ENCODE peak calls at places on chromosomes 16 and 17, in seven cellular contexts. Q is psoas muscle, G is right lobe of liver, J is AG04450, W is coronary artery, D is dorsolateral prefrontal cortex, T is DND-41. N is an unnamed sample.

GRCh38 chr17:50059759-50060273 is 3.9 kb downstream of the ITGA3 start:
- DNase-seq in Q (no peak), G (no peak), J (no peak), W (peak), D (no peak), T (no peak), N (no peak)

GRCh38 chr16:10191096-10191495 is 8.9 kb upstream of the GRIN2A start:
- DNase-seq in Q (no peak), G (no peak), J (no peak), W (no peak), D (no peak), T (no peak), N (no peak)

GRCh38 chr16:65751622-65752598 is 614.6 kb upstream of the CDH5 start:
- DNase-seq in Q (no peak), G (no peak), J (no peak), W (no peak), D (no peak), T (no peak), N (no peak)

GRCh38 chr17:57419940-57420522 is 163.7 kb downstream of the MSI2 start:
- DNase-seq in Q (no peak), G (no peak), J (no peak), W (no peak), D (no peak), T (no peak), N (no peak)

GRCh38 chr16:842061-842476 is 41.5 kb upstream of the GNG13 start:
- DNase-seq in Q (peak), G (no peak), J (no peak), W (no peak), D (no peak), T (no peak), N (no peak)

GRCh38 chr17:40065041-40065770 is 2.4 kb downstream of the THRA start:
- DNase-seq in Q (no peak), G (no peak), J (no peak), W (no peak), D (no peak), T (no peak), N (no peak)

GRCh38 chr16:82470506-82471196 is 156.1 kb upstream of the CDH13 start:
- DNase-seq in Q (no peak), G (peak), J (no peak), W (no peak), D (no peak), T (no peak), N (no peak)

GRCh38 chr16:89315791-89316581 is 98.5 kb downstream of the ZNF778 start:
- DNase-seq in Q (no peak), G (no peak), J (no peak), W (no peak), D (no peak), T (peak), N (peak)

GRCh38 chr16:86576591-86577313 is 1.6 kb upstream of the FOXL1 start:
- DNase-seq in Q (no peak), G (no peak), J (peak), W (no peak), D (no peak), T (no peak), N (no peak)

GRCh38 chr17:44044092-44044491 is 22.4 kb downstream of the LSM12 start:
- DNase-seq in Q (no peak), G (no peak), J (no peak), W (no peak), D (no peak), T (no peak), N (no peak)

GRCh38 chr17:64418506-64419339 is 28.1 kb upstream of the PECAM1 start:
- DNase-seq in Q (no peak), G (no peak), J (peak), W (no peak), D (no peak), T (peak), N (peak)

GRCh38 chr16:2971134-2971984 is 2.2 kb downstream of the PAQR4 start:
- DNase-seq in Q (no peak), G (no peak), J (no peak), W (no peak), D (no peak), T (no peak), N (no peak)

GRCh38 chr16:6722786-6723185 is 609.9 kb upstream of the RBFOX1 start:
- DNase-seq in Q (no peak), G (no peak), J (no peak), W (no peak), D (no peak), T (no peak), N (no peak)

GRCh38 chr16:79599837-79600635 is 501 bp downstream of the MAF start:
- DNase-seq in Q (peak), G (peak), J (no peak), W (peak), D (peak), T (peak), N (no peak)

GRCh38 chr17:8935194-8935593 is 30.3 kb downstream of the PIK3R5 start:
- DNase-seq in Q (no peak), G (no peak), J (no peak), W (no peak), D (no peak), T (no peak), N (no peak)

GRCh38 chr17:77217566-77217965 is 76.8 kb downstream of the SEC14L1 start:
- DNase-seq in Q (no peak), G (no peak), J (no peak), W (no peak), D (no peak), T (no peak), N (no peak)

GRCh38 chr17:5705081-5705875 is 121.0 kb upstream of the NLRP1 start:
- DNase-seq in Q (no peak), G (no peak), J (no peak), W (peak), D (no peak), T (peak), N (peak)

GRCh38 chr17:17320911-17321220 is 17.7 kb downstream of the NT5M start:
- DNase-seq in Q (no peak), G (no peak), J (no peak), W (no peak), D (no peak), T (no peak), N (no peak)

GRCh38 chr16:1468456-1468855 is 6.4 kb downstream of the CLCN7 start:
- DNase-seq in Q (no peak), G (no peak), J (no peak), W (no peak), D (no peak), T (no peak), N (no peak)

GRCh38 chr16:50279142-50279865 is 13.0 kb downstream of the ADCY7 start:
- DNase-seq in Q (peak), G (peak), J (no peak), W (no peak), D (peak), T (no peak), N (no peak)

GRCh38 chr16:19696312-19696711 is 21.7 kb downstream of the KNOP1 start:
- DNase-seq in Q (peak), G (peak), J (peak), W (no peak), D (peak), T (peak), N (peak)

GRCh38 chr17:42512733-42513251 is 23.2 kb upstream of the NAGLU start:
- DNase-seq in Q (no peak), G (no peak), J (no peak), W (peak), D (no peak), T (no peak), N (no peak)

GRCh38 chr17:34584805-34585416 is 5.5 kb downstream of the TMEM132E start:
- DNase-seq in Q (no peak), G (no peak), J (no peak), W (no peak), D (no peak), T (no peak), N (no peak)

GRCh38 chr17:47279062-47279801 is 25.6 kb downstream of the ITGB3 start:
- DNase-seq in Q (peak), G (no peak), J (peak), W (peak), D (no peak), T (no peak), N (no peak)

GRCh38 chr17:20256144-20256543 is 211.2 kb downstream of the LGALS9B start:
- DNase-seq in Q (no peak), G (no peak), J (no peak), W (no peak), D (no peak), T (no peak), N (no peak)

GRCh38 chr16:1614226-1615102 is 2.3 kb downstream of the CRAMP1 start:
- DNase-seq in Q (peak), G (peak), J (no peak), W (no peak), D (no peak), T (peak), N (no peak)

GRCh38 chr17:6666077-6666521 is 14.5 kb downstream of the C17orf100 start:
- DNase-seq in Q (peak), G (peak), J (peak), W (no peak), D (peak), T (peak), N (peak)

GRCh38 chr16:66551362-66551761 is 1.0 kb upstream of the CKLF start:
- DNase-seq in Q (no peak), G (no peak), J (no peak), W (no peak), D (no peak), T (peak), N (peak)

GRCh38 chr16:7628981-7629380 is 296.3 kb downstream of the RBFOX1 start:
- DNase-seq in Q (no peak), G (no peak), J (no peak), W (no peak), D (no peak), T (no peak), N (no peak)

DNA sequence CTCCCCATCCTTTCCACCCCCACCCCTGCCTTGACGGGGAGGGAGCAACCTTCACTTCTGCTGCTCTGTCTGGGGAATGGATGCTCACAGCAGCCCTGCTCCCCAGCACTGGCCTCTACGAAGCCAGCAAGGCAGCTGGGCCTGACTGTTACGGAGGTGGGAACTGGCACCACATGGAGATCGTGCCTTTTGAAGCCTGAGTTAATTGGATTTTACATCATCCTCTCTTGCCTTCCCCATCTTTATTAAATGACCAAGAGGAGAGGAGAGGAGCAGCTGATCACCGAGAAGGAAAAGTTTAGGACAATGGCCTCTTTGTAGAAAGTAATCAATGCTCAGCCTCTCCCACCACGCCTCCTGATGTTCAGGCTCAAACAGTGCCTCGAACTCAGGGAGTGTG is 187.0 kb upstream of the RPL38 start:
- DNase-seq in Q (no peak), G (no peak), J (no peak), W (no peak), D (no peak), T (no peak), N (no peak)
- H3K4me3 ChIP-seq in Q (no peak), G (no peak), J (no peak), W (no peak), D (no peak), T (no peak), N (no peak)

DNA sequence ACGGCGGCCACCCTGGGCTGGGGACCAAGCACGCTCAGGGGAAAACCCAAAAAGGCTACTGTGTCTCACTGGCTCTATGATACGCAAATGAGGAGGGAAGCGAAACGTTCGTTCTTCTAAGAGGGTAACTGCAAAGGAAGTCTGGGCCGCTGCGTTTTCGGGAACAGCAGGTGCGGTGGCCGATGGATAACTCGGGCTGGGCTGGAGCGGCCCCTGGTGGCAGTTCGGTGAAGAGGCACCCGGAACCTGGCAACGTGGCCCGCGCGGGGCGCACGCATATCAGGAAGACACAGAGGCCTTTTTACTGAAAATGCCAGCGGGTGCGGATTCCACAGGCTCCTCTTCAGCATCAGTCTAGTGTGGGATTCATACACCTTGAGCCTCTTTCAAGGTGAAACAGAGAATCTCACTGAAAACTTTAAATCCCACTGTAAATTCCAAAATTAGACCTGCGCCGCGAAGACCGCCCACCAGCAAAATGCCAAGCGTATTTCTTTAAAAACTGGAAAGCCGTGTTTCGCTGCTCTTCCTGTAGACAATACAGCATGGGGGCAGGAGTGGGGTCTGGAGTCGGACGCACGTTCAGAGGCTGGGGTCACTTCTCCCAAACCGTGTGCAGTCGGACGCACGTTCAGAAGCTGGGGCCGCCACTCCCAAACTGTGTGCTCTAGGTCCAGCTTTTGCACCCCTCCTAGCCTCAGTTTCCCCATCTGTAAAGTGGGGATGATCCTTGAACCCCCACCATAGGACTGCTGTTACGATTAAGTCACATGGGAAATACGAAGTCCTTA is 44.4 kb upstream of the METTL9 start:
- DNase-seq in Q (peak), G (peak), J (peak), W (peak), D (peak), T (peak), N (peak)
- H3K4me3 ChIP-seq in Q (peak), G (no peak), J (no peak), W (peak), D (peak), T (no peak), N (peak)

GRCh38 chr17:74751210-74751529 is 2.7 kb downstream of the NHERF1 start:
- DNase-seq in Q (no peak), G (no peak), J (no peak), W (no peak), D (no peak), T (no peak), N (no peak)

GRCh38 chr17:74754832-74755231 is 6.4 kb downstream of the NHERF1 start:
- DNase-seq in Q (no peak), G (no peak), J (no peak), W (no peak), D (no peak), T (no peak), N (no peak)

GRCh38 chr17:74750327-74751069 is 2.1 kb downstream of the NHERF1 start:
- DNase-seq in Q (peak), G (peak), J (no peak), W (no peak), D (peak), T (peak), N (no peak)

GRCh38 chr17:74752822-74753401 is 4.5 kb downstream of the NHERF1 start:
- DNase-seq in Q (no peak), G (no peak), J (no peak), W (no peak), D (no peak), T (no peak), N (no peak)

DNA sequence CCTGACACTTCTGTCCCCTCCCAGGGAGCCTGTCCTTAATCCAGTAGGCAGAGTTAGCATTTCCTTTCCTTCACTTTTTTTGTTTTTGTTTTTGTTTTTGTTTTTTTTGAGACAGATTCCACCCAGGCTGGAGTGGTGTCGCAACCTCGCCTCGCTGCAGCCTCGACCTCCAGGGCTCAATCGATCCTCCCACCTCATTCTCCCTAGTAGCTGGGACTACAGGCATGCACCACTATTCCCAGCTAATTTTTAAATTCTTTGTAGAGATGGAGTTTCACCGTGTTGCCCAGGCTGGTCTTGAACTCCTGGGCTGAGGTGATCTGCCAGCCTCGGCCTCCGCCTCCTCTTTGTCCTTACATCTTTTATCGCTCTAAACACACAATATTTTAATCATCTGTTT is 4.0 kb downstream of the NHERF1 start:
- DNase-seq in Q (peak), G (no peak), J (no peak), W (no peak), D (no peak), T (no peak), N (no peak)
- H3K4me3 ChIP-seq in Q (no peak), G (no peak), J (no peak), W (no peak), D (no peak), T (no peak), N (no peak)

GRCh38 chr17:82227629-82228277 is 1.1 kb upstream of the SLC16A3 start:
- DNase-seq in Q (peak), G (no peak), J (no peak), W (no peak), D (no peak), T (no peak), N (no peak)

GRCh38 chr17:82229686-82230626 is 1.1 kb downstream of the SLC16A3 start:
- DNase-seq in Q (peak), G (no peak), J (no peak), W (peak), D (no peak), T (no peak), N (no peak)

GRCh38 chr17:82228842-82229685 is at the start of gene SLC16A3:
- DNase-seq in Q (peak), G (peak), J (no peak), W (no peak), D (no peak), T (peak), N (peak)

GRCh38 chr17:82226809-82227628 is 1.8 kb upstream of the SLC16A3 start:
- DNase-seq in Q (peak), G (no peak), J (no peak), W (no peak), D (no peak), T (no peak), N (no peak)

GRCh38 chr17:82228278-82228841 is 482 bp upstream of the SLC16A3 start:
- DNase-seq in Q (peak), G (peak), J (no peak), W (no peak), D (no peak), T (peak), N (peak)
- H3K4me3 ChIP-seq in Q (peak), G (peak), J (peak), W (peak), D (peak), T (peak), N (peak)

DNA sequence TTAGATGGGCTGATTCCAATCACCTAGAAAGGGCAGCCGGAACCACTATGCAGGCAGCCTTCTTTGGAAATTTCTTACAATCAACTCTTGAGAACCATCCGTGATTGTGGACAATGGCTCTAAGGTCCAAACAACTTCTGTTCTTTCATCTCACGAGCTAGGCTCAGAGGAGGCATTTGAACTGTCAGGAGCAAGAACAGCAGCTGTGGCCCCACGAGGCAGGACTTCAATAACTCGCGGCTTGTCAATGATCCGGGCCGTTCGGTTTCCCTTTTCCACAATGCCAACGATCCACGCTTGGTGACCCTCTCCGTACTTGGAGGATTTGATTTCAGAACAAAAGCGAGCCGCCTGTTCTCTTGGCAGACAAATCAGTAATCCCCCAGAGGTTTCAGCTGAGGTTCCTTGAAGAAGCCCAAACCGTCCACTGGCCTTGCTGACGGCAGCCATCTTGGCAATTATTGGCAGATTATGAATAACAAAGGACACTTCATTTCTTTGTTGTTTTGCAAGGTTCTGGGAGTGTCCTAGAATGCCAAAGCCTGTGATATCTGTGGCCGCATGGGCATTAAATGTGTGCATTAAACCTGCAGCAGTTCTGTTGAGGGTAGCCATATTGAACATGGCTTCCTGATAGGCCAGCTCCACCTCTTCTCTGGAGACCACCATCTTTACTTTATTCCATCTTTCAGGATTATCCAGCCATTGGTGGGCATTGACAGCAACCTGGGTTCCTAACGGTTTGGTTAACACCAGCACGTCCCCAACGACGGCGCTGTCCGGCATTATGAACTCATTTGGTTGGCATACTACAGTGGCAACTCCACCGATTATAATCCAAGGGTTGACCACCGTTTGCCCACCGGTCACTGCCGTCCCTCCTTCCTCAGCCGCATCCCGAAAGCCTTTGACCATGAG is 1.2 kb downstream of the SEPHS2 start:
- DNase-seq in Q (no peak), G (no peak), J (no peak), W (no peak), D (no peak), T (no peak), N (no peak)
- H3K4me3 ChIP-seq in Q (peak), G (peak), J (peak), W (peak), D (peak), T (peak), N (peak)

GRCh38 chr16:17026600-17027242 is 444.0 kb downstream of the XYLT1 start:
- DNase-seq in Q (no peak), G (no peak), J (no peak), W (no peak), D (no peak), T (no peak), N (peak)
- H3K4me3 ChIP-seq in Q (no peak), G (no peak), J (no peak), W (no peak), D (no peak), T (no peak), N (no peak)

N was measured in Jurkat, Clone E6-1.